ENCODE peak calls at places on chromosomes 5 and 9, in eight cellular contexts. I, L, S, Z, T, O, F and A are unnamed samples.
A peak's percentile ranks its signal among the peaks of the same experiment; 100 is the strongest.

GRCh38 chr5:172830876-172831662 is 3.0 kb upstream of the ERGIC1 start:
- DNase-seq in I (peak; percentile 89), L (no peak), S (no peak), Z (peak; percentile 99), T (peak; percentile 79), O (no peak), F (no peak), A (peak; percentile 70)

GRCh38 chr5:672329-673139 is 20.6 kb downstream of the TPPP start:
- DNase-seq in I (peak; percentile 82), L (peak; percentile 79), S (peak; percentile 93), Z (peak; percentile 74), T (peak; percentile 23), O (no peak), F (peak; percentile 86), A (peak; percentile 95)

GRCh38 chr9:115941561-115942315 is 211.9 kb upstream of the PAPPA start:
- DNase-seq in I (no peak), L (no peak), S (no peak), Z (peak; percentile 74), T (no peak), O (no peak), F (no peak), A (no peak)

GRCh38 chr9:133166392-133166791 is 2.7 kb upstream of the GBGT1 start:
- DNase-seq in I (no peak), L (no peak), S (no peak), Z (no peak), T (no peak), O (no peak), F (no peak), A (no peak)

GRCh38 chr9:113299800-113300292 is 3.3 kb downstream of the RNF183 start:
- DNase-seq in I (no peak), L (no peak), S (no peak), Z (no peak), T (no peak), O (no peak), F (no peak), A (no peak)

GRCh38 chr5:7218146-7218545 is 177.8 kb upstream of the ADCY2 start:
- DNase-seq in I (no peak), L (no peak), S (no peak), Z (no peak), T (no peak), O (no peak), F (no peak), A (no peak)

GRCh38 chr9:34603610-34604231 is 8.2 kb downstream of the RPP25L start:
- DNase-seq in I (peak; percentile 71), L (peak; percentile 42), S (peak; percentile 90), Z (peak; percentile 69), T (no peak), O (peak; percentile 78), F (peak; percentile 88), A (no peak)

GRCh38 chr5:126274819-126275218 is 148.4 kb upstream of the GRAMD2B start:
- DNase-seq in I (no peak), L (no peak), S (no peak), Z (no peak), T (no peak), O (no peak), F (no peak), A (no peak)

GRCh38 chr5:180067986-180068385 is 3.6 kb downstream of the RNF130 start:
- DNase-seq in I (no peak), L (no peak), S (no peak), Z (no peak), T (no peak), O (no peak), F (peak; percentile 26), A (no peak)

GRCh38 chr5:178237431-178238312 is 5.1 kb upstream of the PHYKPL start:
- DNase-seq in I (peak; percentile 32), L (no peak), S (no peak), Z (peak; percentile 48), T (no peak), O (no peak), F (no peak), A (no peak)

GRCh38 chr9:114580609-114581193 is 6.9 kb upstream of the ATP6V1G1 start:
- DNase-seq in I (no peak), L (no peak), S (peak; percentile 21), Z (no peak), T (no peak), O (no peak), F (no peak), A (no peak)

GRCh38 chr9:113274474-113275146 is 762 bp downstream of the CDC26 start:
- DNase-seq in I (peak; percentile 76), L (peak; percentile 44), S (peak; percentile 91), Z (peak; percentile 73), T (peak; percentile 20), O (no peak), F (peak; percentile 72), A (peak; percentile 18)

GRCh38 chr9:22357016-22357415 is 89.6 kb upstream of the DMRTA1 start:
- DNase-seq in I (no peak), L (no peak), S (no peak), Z (no peak), T (no peak), O (no peak), F (no peak), A (no peak)

GRCh38 chr9:132094314-132094791 is 14.7 kb upstream of the MED27 start:
- DNase-seq in I (peak; percentile 93), L (peak; percentile 84), S (no peak), Z (peak; percentile 93), T (peak; percentile 69), O (no peak), F (no peak), A (peak; percentile 41)

GRCh38 chr5:119470105-119470763 is 17.9 kb downstream of the HSD17B4 start:
- DNase-seq in I (no peak), L (no peak), S (peak; percentile 86), Z (no peak), T (no peak), O (no peak), F (no peak), A (no peak)

GRCh38 chr5:158978061-158978745 is 121.5 kb downstream of the EBF1 start:
- DNase-seq in I (peak; percentile 73), L (no peak), S (no peak), Z (peak; percentile 72), T (no peak), O (no peak), F (no peak), A (no peak)

GRCh38 chr5:166962470-166962869 is 1329.0 kb upstream of the WWC1 start:
- DNase-seq in I (peak; percentile 4), L (no peak), S (peak; percentile 22), Z (no peak), T (no peak), O (no peak), F (no peak), A (peak; percentile 45)

GRCh38 chr5:166961938-166962337 is 1329.5 kb upstream of the WWC1 start:
- DNase-seq in I (no peak), L (no peak), S (no peak), Z (no peak), T (no peak), O (no peak), F (no peak), A (no peak)

GRCh38 chr5:166957763-166958162 is 1333.7 kb upstream of the WWC1 start:
- DNase-seq in I (no peak), L (no peak), S (no peak), Z (no peak), T (no peak), O (no peak), F (no peak), A (no peak)

DNA sequence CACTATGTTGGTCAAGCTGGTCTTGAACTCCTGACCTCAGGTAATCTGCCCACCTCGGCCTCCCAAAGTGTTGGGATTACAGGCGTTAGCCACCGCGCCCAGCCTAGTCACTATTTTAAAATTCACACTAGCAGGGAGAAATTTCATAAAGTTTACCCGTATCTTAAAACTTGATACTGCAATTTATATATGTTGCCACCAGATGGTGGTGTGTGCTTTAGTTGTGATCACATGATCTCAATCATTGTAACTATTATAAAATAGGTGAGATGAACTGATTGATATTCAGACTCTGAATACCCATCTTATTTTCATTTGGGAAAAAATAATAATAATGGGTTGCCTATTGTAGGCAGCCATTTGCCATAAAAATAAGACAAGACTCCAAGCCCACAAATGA is 1330.4 kb upstream of the WWC1 start:
- DNase-seq in I (peak; percentile 50), L (no peak), S (peak; percentile 48), Z (peak; percentile 28), T (no peak), O (no peak), F (peak; percentile 18), A (no peak)
- TF ChIP-seq CTCF in I (peak; percentile 40), L (no peak), S (peak; percentile 73), Z (peak; percentile 20), T (no peak), O (no peak), F (peak; percentile 43), A (peak; percentile 23)

GRCh38 chr5:76401801-76402250 is 1.3 kb upstream of the IQGAP2 start:
- DNase-seq in I (no peak), L (no peak), S (no peak), Z (no peak), T (no peak), O (no peak), F (no peak), A (no peak)
- H3K4me3 ChIP-seq in I (no peak overlapping the region), L (no peak overlapping the region), S (peak overlapping the region; percentile 90), Z (no peak overlapping the region), T (no peak overlapping the region), O (peak overlapping the region; percentile 67), F (peak overlapping the region; percentile 89), A (no peak overlapping the region)

DNA sequence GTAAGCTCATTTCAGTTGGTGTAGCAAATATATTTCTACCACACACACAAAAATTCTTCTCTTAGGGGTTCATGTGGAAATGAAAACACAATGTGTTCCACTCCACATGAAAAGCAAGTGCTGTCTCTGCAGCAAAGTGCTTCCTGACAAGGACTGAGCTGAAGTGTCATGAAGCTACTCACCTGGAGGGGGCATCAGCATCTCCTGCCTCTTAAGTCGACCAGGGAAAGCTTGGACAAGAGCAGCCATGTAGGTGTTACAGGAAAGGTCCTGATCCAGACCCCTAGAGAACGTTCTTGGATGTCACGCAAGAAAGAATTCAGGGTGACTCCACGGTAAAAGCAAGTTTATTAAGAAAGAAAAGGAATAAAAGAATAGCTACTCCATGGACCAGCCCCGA is 62.8 kb downstream of the SV2C start:
- DNase-seq in I (no peak), L (no peak), S (peak; percentile 74), Z (no peak), T (no peak), O (no peak), F (peak; percentile 42), A (no peak)
- TF ChIP-seq CTCF in I (no peak), L (peak; percentile 18), S (peak; percentile 67), Z (no peak), T (no peak), O (no peak), F (peak; percentile 50), A (no peak)

GRCh38 chr9:90873422-90873821 is 71.8 kb downstream of the SYK start:
- DNase-seq in I (no peak), L (no peak), S (no peak), Z (no peak), T (no peak), O (no peak), F (no peak), A (no peak)

GRCh38 chr9:90872835-90873294 is 71.2 kb downstream of the SYK start:
- DNase-seq in I (no peak), L (no peak), S (no peak), Z (peak; percentile 25), T (no peak), O (no peak), F (no peak), A (no peak)

GRCh38 chr9:90868555-90868954 is 66.9 kb downstream of the SYK start:
- DNase-seq in I (peak; percentile 49), L (no peak), S (no peak), Z (no peak), T (no peak), O (no peak), F (no peak), A (no peak)

GRCh38 chr9:90871327-90871935 is 69.8 kb downstream of the SYK start:
- DNase-seq in I (no peak), L (no peak), S (no peak), Z (peak; percentile 2), T (no peak), O (no peak), F (no peak), A (no peak)

GRCh38 chr9:90870646-90871326 is 69.2 kb downstream of the SYK start:
- DNase-seq in I (peak; percentile 61), L (no peak), S (peak; percentile 62), Z (peak; percentile 56), T (no peak), O (no peak), F (peak; percentile 59), A (peak; percentile 0)
- H3K4me3 ChIP-seq in I (no peak overlapping the region), L (no peak overlapping the region), S (no peak overlapping the region), Z (no peak overlapping the region), T (no peak overlapping the region), O (no peak overlapping the region), F (no peak overlapping the region), A (no peak overlapping the region)